ENCODE peak calls at places on chromosome 7, in six cellular contexts. O is A549, N is suprapubic skin, E is K562, B is upper lobe of left lung, S is transverse colon. R is an unnamed sample.
A peak's percentile ranks its signal among the peaks of the same experiment; 100 is the strongest.

GRCh38 chr7:159097661-159098423 is 46.8 kb downstream of the VIPR2 start:
- DNase-seq in O (no peak), N (peak; percentile 69), E (no peak), B (peak; percentile 16), S (peak; percentile 4), R (no peak)

GRCh38 chr7:35799846-35800717 is 775 bp upstream of the SEPTIN7 start:
- DNase-seq in O (peak; percentile 93), N (peak; percentile 93), E (peak; percentile 75), B (peak; percentile 92), S (peak; percentile 89), R (peak; percentile 86)

GRCh38 chr7:2009541-2010001 is 223.2 kb downstream of the MAD1L1 start:
- DNase-seq in O (no peak), N (peak; percentile 65), E (no peak), B (no peak), S (no peak), R (no peak)

GRCh38 chr7:129434846-129435318 is 650 bp downstream of the STRIP2 start:
- DNase-seq in O (no peak), N (no peak), E (peak; percentile 56), B (peak; percentile 21), S (peak; percentile 7), R (peak; percentile 37)

GRCh38 chr7:22433710-22434460 is 66.1 kb downstream of the STEAP1B start:
- DNase-seq in O (no peak), N (no peak), E (peak; percentile 79), B (peak; percentile 32), S (no peak), R (no peak)

GRCh38 chr7:16423761-16424160 is 2.4 kb upstream of the CRPPA start:
- DNase-seq in O (no peak), N (no peak), E (no peak), B (no peak), S (no peak), R (no peak)

GRCh38 chr7:1644341-1645070 is 25.6 kb upstream of the ELFN1 start:
- DNase-seq in O (no peak), N (no peak), E (peak; percentile 52), B (no peak), S (no peak), R (no peak)

GRCh38 chr7:123647106-123647730 is 8.4 kb upstream of the LMOD2 start:
- DNase-seq in O (no peak), N (no peak), E (no peak), B (no peak), S (no peak), R (no peak)

GRCh38 chr7:80740778-80741545 is 102.5 kb downstream of the CD36 start:
- DNase-seq in O (peak; percentile 37), N (no peak), E (no peak), B (no peak), S (no peak), R (no peak)

GRCh38 chr7:29207469-29207868 is 12.9 kb downstream of the CHN2 start:
- DNase-seq in O (no peak), N (no peak), E (no peak), B (no peak), S (no peak), R (no peak)

GRCh38 chr7:1123721-1124120 is 35.8 kb downstream of the GPER1 start:
- DNase-seq in O (peak; percentile 53), N (peak; percentile 90), E (no peak), B (peak; percentile 46), S (peak; percentile 57), R (peak; percentile 79)

GRCh38 chr7:50156163-50156562 is 63.1 kb upstream of the ZPBP start:
- DNase-seq in O (no peak), N (no peak), E (no peak), B (no peak), S (no peak), R (no peak)

GRCh38 chr7:55113760-55114541 is 95.1 kb downstream of the EGFR start:
- DNase-seq in O (no peak), N (no peak), E (no peak), B (peak; percentile 80), S (no peak), R (no peak)

GRCh38 chr7:91310829-91311460 is 46.7 kb downstream of the FZD1 start:
- DNase-seq in O (no peak), N (no peak), E (no peak), B (no peak), S (peak; percentile 9), R (no peak)

GRCh38 chr7:128215281-128215680 is 25.8 kb upstream of the LEP start:
- DNase-seq in O (no peak), N (no peak), E (no peak), B (no peak), S (no peak), R (no peak)

GRCh38 chr7:92810242-92810611 is 26.1 kb downstream of the CDK6 start:
- DNase-seq in O (peak; percentile 58), N (no peak), E (peak; percentile 65), B (no peak), S (no peak), R (no peak)

GRCh38 chr7:104966022-104966421 is 48.0 kb upstream of the KMT2E start:
- DNase-seq in O (no peak), N (no peak), E (no peak), B (no peak), S (no peak), R (no peak)

GRCh38 chr7:104964626-104965236 is 49.3 kb upstream of the KMT2E start:
- DNase-seq in O (no peak), N (no peak), E (peak; percentile 84), B (no peak), S (no peak), R (no peak)

GRCh38 chr7:104962781-104963180 is 51.2 kb upstream of the KMT2E start:
- DNase-seq in O (no peak), N (no peak), E (no peak), B (no peak), S (no peak), R (no peak)

GRCh38 chr7:104963378-104963990 is 50.5 kb upstream of the KMT2E start:
- DNase-seq in O (no peak), N (no peak), E (no peak), B (no peak), S (no peak), R (no peak)

GRCh38 chr7:104963991-104964385 is 50.0 kb upstream of the KMT2E start:
- DNase-seq in O (peak; percentile 74), N (no peak), E (peak; percentile 46), B (peak; percentile 37), S (no peak), R (no peak)
- TF ChIP-seq EP300 in O (no peak), N (no peak), E (no peak), B (no peak), S (no peak), R (no peak)

GRCh38 chr7:108000875-108001758 is 1.8 kb downstream of the LAMB1 start:
- DNase-seq in O (peak; percentile 83), N (no peak), E (no peak), B (no peak), S (peak; percentile 67), R (peak; percentile 48)
- TF ChIP-seq CTCF in O (peak; percentile 45), N (no peak), E (no peak), B (no peak), S (no peak), R (no peak)

GRCh38 chr7:45978010-45978681 is 57.1 kb upstream of the IGFBP3 start:
- DNase-seq in O (peak; percentile 99), N (no peak), E (no peak), B (peak; percentile 67), S (no peak), R (no peak)
- TF ChIP-seq EP300 in O (peak; percentile 95), N (no peak), E (no peak), B (peak; percentile 25), S (no peak), R (no peak)

GRCh38 chr7:78020874-78021249 is 222.3 kb downstream of the PHTF2 start:
- DNase-seq in O (no peak), N (no peak), E (no peak), B (no peak), S (no peak), R (no peak)
- TF ChIP-seq CTCF in O (no peak), N (no peak), E (no peak), B (no peak), S (no peak), R (no peak)

GRCh38 chr7:100160067-100160466 is 1.5 kb upstream of the TRAPPC14 start:
- DNase-seq in O (no peak), N (no peak), E (no peak), B (no peak), S (no peak), R (no peak)

GRCh38 chr7:100157069-100157333 is 1.5 kb downstream of the TRAPPC14 start:
- DNase-seq in O (no peak), N (no peak), E (no peak), B (no peak), S (no peak), R (no peak)

GRCh38 chr7:100159099-100159623 is 638 bp upstream of the TRAPPC14 start:
- DNase-seq in O (peak; percentile 41), N (no peak), E (no peak), B (no peak), S (no peak), R (peak; percentile 33)

GRCh38 chr7:100157334-100158228 is 942 bp downstream of the TRAPPC14 start:
- DNase-seq in O (peak; percentile 60), N (no peak), E (peak; percentile 83), B (peak; percentile 83), S (peak; percentile 58), R (no peak)

GRCh38 chr7:100158229-100159098 is at the start of gene TRAPPC14:
- DNase-seq in O (peak; percentile 81), N (peak; percentile 98), E (peak; percentile 100), B (peak; percentile 95), S (peak; percentile 95), R (peak; percentile 97)
- TF ChIP-seq EP300 in O (no peak), N (no peak), E (peak; percentile 55), B (no peak), S (no peak), R (no peak)

GRCh38 chr7:47557317-47557985 is 24.5 kb downstream of the TNS3 start:
- DNase-seq in O (peak; percentile 86), N (no peak), E (no peak), B (no peak), S (no peak), R (no peak)

GRCh38 chr7:47561715-47562446 is 20.0 kb downstream of the TNS3 start:
- DNase-seq in O (no peak), N (no peak), E (no peak), B (no peak), S (no peak), R (no peak)

GRCh38 chr7:47556511-47557180 is 25.3 kb downstream of the TNS3 start:
- DNase-seq in O (no peak), N (no peak), E (no peak), B (peak; percentile 31), S (no peak), R (no peak)

GRCh38 chr7:47559306-47560220 is 22.3 kb downstream of the TNS3 start:
- DNase-seq in O (no peak), N (no peak), E (no peak), B (no peak), S (no peak), R (no peak)

DNA sequence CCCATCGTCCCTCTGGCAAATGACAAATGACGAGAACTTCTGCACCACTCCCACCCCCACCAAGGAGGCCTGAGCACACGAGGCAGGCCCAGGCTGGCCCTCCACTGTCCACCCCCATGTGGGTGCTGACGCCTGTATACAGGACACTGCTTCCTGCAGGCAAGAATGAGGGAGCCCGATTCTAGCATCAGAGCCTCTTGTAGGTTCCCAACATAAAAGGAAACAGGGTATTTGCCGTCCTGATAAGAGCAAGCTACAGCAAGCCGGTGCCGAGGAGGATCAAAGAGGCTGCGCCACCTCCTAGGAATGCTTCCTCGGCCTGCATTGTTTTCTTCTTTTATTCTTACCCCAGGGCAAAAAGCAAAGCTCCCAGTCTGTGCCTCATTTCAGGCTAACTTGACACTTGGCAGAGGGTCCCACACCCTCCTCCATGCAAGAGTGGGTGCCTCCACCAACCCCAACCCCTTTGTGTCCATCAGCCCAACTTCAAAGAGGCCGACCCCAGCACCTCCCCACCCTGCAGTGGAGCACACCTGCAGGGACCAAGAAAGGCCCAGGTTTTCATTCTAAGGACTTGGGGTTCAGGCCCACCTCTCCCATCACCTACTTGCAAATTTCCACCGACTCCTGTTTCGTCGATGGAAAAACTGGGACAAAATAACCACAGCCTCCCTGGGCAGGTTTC is 23.8 kb downstream of the TNS3 start:
- DNase-seq in O (no peak), N (no peak), E (no peak), B (no peak), S (no peak), R (no peak)
- TF ChIP-seq CTCF in O (no peak), N (no peak), E (no peak), B (no peak), S (no peak), R (no peak)

R was measured in ovary.